ENCODE peak calls at places on chromosomes 16 and 17, in six cellular contexts. E, P, X, O, Y and M are unnamed samples. For H3K79me2, the result is how much of the 10 kb centered on the place peaks cover.

GRCh38 chr17:13635951-13636350 is 34.2 kb upstream of the HS3ST3A1 start:
- DNase-seq in E (no peak), P (no peak), X (no peak), O (peak), Y (no peak), M (peak)

GRCh38 chr17:2850991-2851390 is 54.8 kb downstream of the RAP1GAP2 start:
- DNase-seq in E (no peak), P (no peak), X (no peak), O (no peak), Y (no peak), M (peak)

GRCh38 chr17:74369221-74369620 is 1.9 kb downstream of the GPR142 start:
- DNase-seq in E (no peak), P (peak), X (no peak), O (no peak), Y (no peak), M (no peak)

GRCh38 chr17:72412650-72413076 is 291.8 kb downstream of the SOX9 start:
- DNase-seq in E (no peak), P (no peak), X (no peak), O (no peak), Y (no peak), M (peak)

GRCh38 chr17:27915715-27916114 is 22.6 kb upstream of the LYRM9 start:
- DNase-seq in E (no peak), P (peak), X (no peak), O (no peak), Y (no peak), M (no peak)

GRCh38 chr16:58640949-58641348 is 11.3 kb upstream of the CNOT1 start:
- DNase-seq in E (no peak), P (no peak), X (no peak), O (no peak), Y (no peak), M (no peak)

GRCh38 chr17:57677858-57678257 is 67.2 kb downstream of the CCDC182 start:
- DNase-seq in E (no peak), P (no peak), X (no peak), O (no peak), Y (no peak), M (no peak)

GRCh38 chr16:67666538-67667433 is at the start of the genes C16orf86 and ENKD1:
- DNase-seq in E (peak), P (peak), X (peak), O (peak), Y (peak), M (peak)

GRCh38 chr17:58533616-58534188 is 19.3 kb upstream of the MTMR4 start:
- DNase-seq in E (no peak), P (no peak), X (no peak), O (no peak), Y (no peak), M (no peak)

GRCh38 chr17:56284501-56284900 is 131.2 kb downstream of the ANKFN1 start:
- DNase-seq in E (no peak), P (no peak), X (no peak), O (no peak), Y (no peak), M (no peak)

GRCh38 chr17:65518256-65518655 is 43.2 kb downstream of the AXIN2 start:
- DNase-seq in E (no peak), P (no peak), X (no peak), O (no peak), Y (no peak), M (peak)

GRCh38 chr17:43367588-43368242 is 31.1 kb upstream of the ARL4D start:
- DNase-seq in E (peak), P (peak), X (peak), O (peak), Y (peak), M (peak)
- TF ChIP-seq EZH2phosphoT487 in E (no peak), P (no peak), X (no peak), O (no peak), Y (no peak), M (no peak)

DNA sequence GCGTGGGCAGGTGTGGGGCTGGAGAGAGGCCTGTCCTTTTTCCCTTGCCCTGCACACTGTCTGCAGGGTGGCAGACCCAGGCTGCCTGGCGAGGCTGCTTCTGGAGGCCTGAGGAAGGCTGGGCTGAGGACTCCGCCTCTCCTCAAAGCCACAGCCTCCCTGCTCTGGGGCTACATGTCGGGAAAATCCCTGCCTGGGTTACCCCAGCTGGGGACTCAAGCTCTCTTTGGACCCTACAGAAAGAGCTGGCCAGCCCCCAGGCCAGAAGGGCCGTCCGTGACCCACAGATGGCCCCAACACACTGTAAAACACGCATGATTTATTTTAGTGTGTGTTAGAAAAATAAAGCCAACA is 33.8 kb upstream of the SLC38A10 start:
- DNase-seq in E (peak), P (no peak), X (no peak), O (peak), Y (no peak), M (peak)
- H3K9ac ChIP-seq in E (peak), P (no peak), X (peak), O (peak), Y (no peak), M (peak)

DNA sequence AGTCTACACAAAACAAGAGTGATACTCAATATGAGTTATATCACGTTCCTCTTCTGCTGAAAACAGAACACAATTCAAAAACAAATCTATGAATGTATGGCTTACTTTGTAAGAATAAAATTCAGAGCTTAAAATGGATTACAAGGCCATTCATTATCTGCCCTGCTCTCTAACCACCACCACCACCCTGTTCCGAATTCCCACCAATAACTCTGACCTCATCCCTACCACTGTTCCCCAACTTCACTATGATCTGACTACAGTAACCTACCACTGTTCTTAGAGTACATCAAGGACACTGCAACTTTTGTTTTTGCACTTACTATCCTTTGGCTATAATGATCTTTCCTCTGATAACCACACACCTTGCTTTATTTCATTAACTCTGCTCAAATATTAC is 21.3 kb downstream of the FBXL20 start:
- DNase-seq in E (no peak), P (no peak), X (no peak), O (no peak), Y (no peak), M (no peak)
- H3K79me2 ChIP-seq in E (under half), P (under half), X (under half), O (under half), Y (under half), M (half or more)

DNA sequence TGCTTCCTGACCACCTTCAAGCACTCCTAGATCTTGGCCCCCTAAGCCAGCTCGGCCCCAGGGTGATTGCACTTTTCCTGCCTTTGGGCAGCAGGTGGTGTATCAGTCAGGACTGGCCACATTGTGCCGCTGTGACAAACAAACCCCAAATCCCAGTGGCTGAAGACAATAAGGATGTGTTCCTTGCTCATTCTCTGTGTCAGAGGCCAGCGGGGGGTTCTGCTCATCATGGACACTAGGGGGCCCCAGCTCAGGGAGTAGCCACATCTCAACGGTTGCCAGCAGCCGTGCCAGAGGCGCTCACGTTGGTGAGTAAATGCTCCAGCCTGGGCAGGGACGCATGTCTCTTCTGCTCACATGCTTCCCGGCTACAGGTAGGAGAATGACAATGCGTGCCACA is 60.4 kb downstream of the ZDHHC7 start:
- DNase-seq in E (peak), P (no peak), X (no peak), O (peak), Y (peak), M (peak)
- TF ChIP-seq EZH2phosphoT487 in E (no peak), P (no peak), X (no peak), O (no peak), Y (no peak), M (no peak)

GRCh38 chr17:79951361-79952264 is 84.1 kb downstream of the TBC1D16 start:
- DNase-seq in E (peak), P (peak), X (no peak), O (no peak), Y (no peak), M (peak)
- H3K9ac ChIP-seq in E (no peak), P (no peak), X (no peak), O (no peak), Y (no peak), M (no peak)

DNA sequence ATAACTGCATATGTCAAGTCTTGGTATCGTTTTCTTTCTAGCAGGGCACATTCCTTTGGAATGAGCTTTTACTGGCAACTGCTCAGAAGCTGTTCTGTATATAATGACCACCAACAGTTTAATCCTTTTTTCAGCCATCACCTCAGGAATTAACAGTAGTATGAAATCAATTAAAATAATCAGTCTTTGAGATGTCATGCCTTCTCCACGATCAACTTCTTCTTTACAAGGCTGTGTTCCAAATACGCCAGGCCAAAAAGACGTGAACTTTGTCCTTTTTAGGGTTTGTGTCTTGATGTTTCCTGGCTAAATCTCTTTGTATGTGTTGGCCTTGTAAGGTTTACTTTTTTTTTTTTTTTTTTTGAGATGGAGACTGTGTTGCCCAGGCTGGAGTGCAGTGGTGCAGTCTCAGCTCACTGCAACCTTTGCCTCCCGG is 54.9 kb downstream of the ABCC1 start:
- DNase-seq in E (no peak), P (no peak), X (no peak), O (peak), Y (no peak), M (peak)
- H3K79me2 ChIP-seq in E (half or more), P (under half), X (half or more), O (under half), Y (under half), M (half or more)

DNA sequence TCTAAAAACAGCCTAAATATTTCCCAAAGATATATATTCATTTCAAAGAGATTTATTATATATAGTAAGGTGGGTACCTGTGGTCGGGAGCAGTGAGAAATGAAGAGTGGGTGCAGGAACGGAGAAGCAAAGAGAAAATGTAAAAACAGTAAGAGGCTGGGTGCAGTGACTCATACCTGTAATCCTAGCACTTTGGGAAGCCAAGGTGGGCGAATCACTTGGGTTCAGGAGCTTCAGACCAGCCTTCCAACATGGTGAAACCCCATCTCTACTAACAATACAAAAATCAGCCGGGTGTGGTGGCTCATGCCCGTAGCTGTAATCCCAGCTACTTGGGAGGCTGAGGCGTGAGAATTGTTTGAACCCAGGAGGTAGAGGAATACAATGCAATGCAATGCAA is 257.1 kb downstream of the BCAS3 start:
- DNase-seq in E (no peak), P (no peak), X (no peak), O (peak), Y (no peak), M (no peak)
- TF ChIP-seq EZH2phosphoT487 in E (no peak), P (no peak), X (no peak), O (no peak), Y (no peak), M (no peak)